ENCODE peak calls at places on chromosomes 12 and 14, in four cellular contexts. C, B, R and N are unnamed samples.

GRCh38 chr12:48932878-48933277 is 7.6 kb upstream of the FKBP11 start:
- DNase-seq in C (no peak), B (no peak), R (no peak), N (no peak)

GRCh38 chr12:106136263-106136662 is 2.5 kb downstream of the NUAK1 start:
- DNase-seq in C (peak), B (peak), R (peak), N (peak)

GRCh38 chr12:3531496-3531895 is 40.5 kb downstream of the PRMT8 start:
- DNase-seq in C (no peak), B (no peak), R (peak), N (no peak)

GRCh38 chr12:45674583-45674982 is 54.9 kb upstream of the ARID2 start:
- DNase-seq in C (no peak), B (no peak), R (no peak), N (peak)

GRCh38 chr14:80602931-80603330 is 338.6 kb downstream of the CEP128 start:
- DNase-seq in C (no peak), B (no peak), R (no peak), N (no peak)

GRCh38 chr14:104574978-104575377 is 4.6 kb upstream of the C14orf180 start:
- DNase-seq in C (no peak), B (no peak), R (no peak), N (no peak)

GRCh38 chr12:96211989-96212388 is 17.8 kb downstream of the ELK3 start:
- DNase-seq in C (no peak), B (no peak), R (no peak), N (no peak)

GRCh38 chr12:124428792-124429281 is 133.9 kb downstream of the RFLNA start:
- DNase-seq in C (no peak), B (no peak), R (no peak), N (no peak)

GRCh38 chr14:75301666-75302325 is 23.2 kb downstream of the FOS start:
- DNase-seq in C (no peak), B (no peak), R (no peak), N (no peak)

GRCh38 chr12:115322275-115322674 is 638.3 kb upstream of the TBX3 start:
- DNase-seq in C (no peak), B (no peak), R (no peak), N (peak)

GRCh38 chr12:42128327-42128726 is 16.3 kb downstream of the GXYLT1 start:
- DNase-seq in C (no peak), B (no peak), R (no peak), N (no peak)

GRCh38 chr14:55780156-55780946 is 200.3 kb downstream of the KTN1 start:
- DNase-seq in C (no peak), B (no peak), R (no peak), N (peak)

GRCh38 chr14:92711976-92712653 is 36.3 kb downstream of the LGMN start:
- DNase-seq in C (no peak), B (no peak), R (no peak), N (no peak)

GRCh38 chr12:9070351-9070750 is 45.4 kb downstream of the A2M start:
- DNase-seq in C (no peak), B (no peak), R (no peak), N (no peak)

GRCh38 chr12:49974231-49974675 is 1.5 kb downstream of the AQP6 start:
- DNase-seq in C (peak), B (peak), R (peak), N (no peak)

GRCh38 chr12:84397279-84397678 is 515.3 kb downstream of the SLC6A15 start:
- DNase-seq in C (no peak), B (no peak), R (no peak), N (peak)

GRCh38 chr14:102210421-102211042 is 70.8 kb downstream of the WDR20 start:
- DNase-seq in C (no peak), B (no peak), R (no peak), N (no peak)

GRCh38 chr12:15728118-15728598 is 61.0 kb downstream of the EPS8 start:
- DNase-seq in C (no peak), B (no peak), R (no peak), N (no peak)

GRCh38 chr14:31380106-31380505 is 40.2 kb downstream of the HEATR5A start:
- DNase-seq in C (no peak), B (no peak), R (no peak), N (no peak)

GRCh38 chr14:31382221-31382620 is 38.1 kb downstream of the HEATR5A start:
- DNase-seq in C (no peak), B (no peak), R (no peak), N (no peak)

GRCh38 chr14:31371651-31372050 is 48.7 kb downstream of the HEATR5A start:
- DNase-seq in C (no peak), B (no peak), R (no peak), N (no peak)

GRCh38 chr14:31377433-31377832 is 42.9 kb downstream of the HEATR5A start:
- DNase-seq in C (no peak), B (no peak), R (no peak), N (no peak)
- H3K27ac ChIP-seq in C (no peak), B (peak), R (no peak), N (no peak)

GRCh38 chr14:67516679-67517078 is 16.4 kb upstream of the PLEKHH1 start:
- DNase-seq in C (no peak), B (no peak), R (no peak), N (no peak)

GRCh38 chr14:67515386-67516079 is 17.6 kb upstream of the PLEKHH1 start:
- DNase-seq in C (peak), B (no peak), R (peak), N (no peak)

GRCh38 chr14:67514650-67515385 is 18.3 kb upstream of the PLEKHH1 start:
- DNase-seq in C (peak), B (no peak), R (peak), N (peak)

GRCh38 chr14:67519406-67519805 is 13.7 kb upstream of the PLEKHH1 start:
- DNase-seq in C (no peak), B (no peak), R (no peak), N (no peak)

DNA sequence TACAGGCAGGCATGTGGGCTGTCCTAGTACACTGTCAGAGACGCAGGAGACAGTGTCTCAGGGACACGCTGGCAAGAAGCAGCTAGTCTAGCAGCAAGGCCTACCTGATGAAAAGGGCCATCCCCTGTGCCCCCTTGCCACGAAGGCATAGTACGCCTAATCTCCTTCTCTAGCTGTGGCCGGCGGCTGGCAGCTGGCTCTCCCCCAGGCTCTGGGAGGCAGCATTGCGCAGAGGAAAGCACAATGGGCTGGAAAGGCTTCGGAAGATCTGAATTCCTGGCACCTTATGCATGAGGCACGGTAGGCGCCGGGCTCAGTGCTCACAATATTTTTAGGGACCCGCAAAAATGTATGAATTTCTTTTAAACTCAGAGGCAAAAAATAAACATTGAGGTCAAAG is 16.0 kb upstream of the PLEKHH1 start:
- DNase-seq in C (peak), B (no peak), R (peak), N (no peak)
- TF ChIP-seq CTCF in C (peak), B (peak), R (peak), N (no peak)

GRCh38 chr14:98901511-98902205 is 370.3 kb downstream of the BCL11B start:
- DNase-seq in C (no peak), B (no peak), R (no peak), N (no peak)
- H3K27ac ChIP-seq in C (no peak), B (no peak), R (no peak), N (no peak)

DNA sequence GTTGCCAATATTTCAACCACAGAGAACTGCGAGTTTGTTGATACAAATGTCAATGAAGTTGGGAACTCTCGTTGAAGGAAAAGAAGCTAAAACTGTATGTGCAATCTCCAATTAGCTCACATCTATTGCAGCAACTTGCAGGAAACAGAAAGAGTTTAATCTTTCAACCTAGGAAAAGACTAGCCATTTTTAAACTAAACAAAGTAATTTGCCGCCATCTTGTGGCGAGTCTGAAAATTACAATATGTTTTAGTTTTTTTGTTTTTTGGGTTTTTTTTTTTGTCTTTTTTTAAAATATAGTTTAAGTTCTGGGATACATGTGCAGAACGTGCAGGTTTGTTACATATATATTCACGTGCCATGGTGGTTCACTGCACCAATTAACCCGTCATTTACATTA is 131.2 kb upstream of the FOXG1 start:
- DNase-seq in C (no peak), B (peak), R (no peak), N (no peak)
- TF ChIP-seq CTCF in C (peak), B (peak), R (peak), N (peak)

DNA sequence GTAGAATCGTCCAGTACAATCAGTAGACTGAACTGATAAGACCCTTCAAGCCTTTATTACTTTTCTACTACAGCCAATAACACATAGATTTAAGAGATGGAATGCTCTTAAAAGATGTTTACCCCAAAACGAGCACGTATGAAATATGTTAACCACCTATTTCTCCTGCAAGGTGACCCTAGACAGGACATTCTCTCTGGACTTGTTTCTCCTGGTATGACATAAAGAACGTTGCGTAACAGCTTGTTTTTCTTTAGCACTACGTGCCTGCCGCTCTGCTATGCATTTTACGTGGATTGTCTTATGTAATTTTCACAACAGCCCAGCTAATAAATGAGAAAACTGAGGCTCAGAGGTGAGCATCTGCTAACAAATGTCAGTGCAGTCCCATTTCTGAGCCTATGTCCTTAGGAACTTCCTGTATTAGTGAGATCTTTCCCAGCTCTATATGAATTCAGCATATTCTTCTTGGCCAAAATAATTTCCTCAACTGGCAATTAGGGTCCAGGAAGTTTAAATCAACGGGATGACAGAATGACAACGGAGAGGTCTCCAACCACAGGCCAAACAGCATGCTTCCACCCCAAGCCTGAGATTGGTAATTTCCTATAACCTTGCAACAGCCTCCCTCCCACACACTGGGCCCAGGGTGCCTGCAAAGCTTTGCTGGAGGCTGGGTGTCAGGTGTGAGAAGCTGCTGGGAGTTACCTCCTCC is 3.7 kb downstream of the NFKBIA start:
- DNase-seq in C (no peak), B (peak), R (no peak), N (no peak)
- H3K27ac ChIP-seq in C (peak), B (peak), R (no peak), N (peak)

DNA sequence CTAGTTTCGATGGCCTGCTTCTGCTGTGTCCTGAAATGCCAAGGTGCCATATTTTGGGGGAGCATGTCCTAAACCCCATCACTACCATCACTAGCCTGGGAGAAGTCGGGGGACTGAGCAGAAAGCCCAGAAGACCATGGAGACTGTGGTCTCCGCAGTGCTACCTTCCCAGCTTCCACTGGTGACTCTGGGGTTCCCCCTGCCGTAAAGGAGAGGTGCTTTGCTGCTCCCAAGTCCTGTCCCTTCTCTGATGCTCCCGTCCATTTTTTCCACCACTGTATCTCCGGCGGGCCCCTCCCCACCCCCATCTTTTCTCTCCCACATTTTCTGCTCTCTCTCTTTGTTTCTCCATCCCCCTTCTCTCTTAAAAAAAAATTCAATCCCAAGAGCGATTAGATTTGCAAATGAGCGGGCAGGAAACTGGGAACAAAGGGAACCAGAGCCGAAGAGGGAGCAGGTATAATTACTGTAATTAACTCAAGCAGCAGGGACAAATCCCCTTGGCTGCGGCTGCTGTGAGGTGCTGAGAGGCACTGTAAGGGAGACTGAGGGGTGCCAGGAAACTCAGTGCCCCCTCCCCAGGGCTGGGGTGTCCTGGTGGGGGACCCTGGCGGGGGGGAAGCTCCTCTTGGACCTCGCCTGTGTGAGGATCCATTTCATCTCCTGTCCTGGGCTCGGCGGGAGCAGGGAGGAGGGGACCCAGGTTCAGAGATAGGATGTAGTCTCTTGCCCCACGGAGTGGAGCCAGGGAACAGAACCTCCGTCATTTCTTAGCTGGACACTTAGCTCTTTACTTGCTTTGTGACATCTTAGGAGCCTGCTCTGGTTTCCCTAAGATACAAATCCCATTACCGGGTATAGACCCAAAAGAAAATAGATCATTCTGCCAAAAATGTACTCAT is 140.5 kb upstream of the NRXN3 start:
- DNase-seq in C (no peak), B (no peak), R (peak), N (no peak)
- TF ChIP-seq CTCF in C (no peak), B (peak), R (peak), N (no peak)